ENCODE peak calls at places on chromosomes 16 and 17, in six cellular contexts. Y is effector memory CD4-positive, alpha-beta T cell; K is GM04503; D is cardiac fibroblast; X is stimulated activated CD8-positive, alpha-beta memory T cell treated with anti-CD3 and anti-CD28 coated beads, Interleukin-4, amount 100 ng/mL, for 24 hours; A is Right ventricle myocardium superior. E is an unnamed sample.

GRCh38 chr16:69848635-69849545 is 86.8 kb downstream of the WWP2 start:
- DNase-seq in D (peak), A (peak), K (peak), X (no peak), Y (no peak), E (no peak)

GRCh38 chr17:39813631-39814030 is 50.5 kb downstream of the IKZF3 start:
- DNase-seq in X (peak), D (no peak), A (no peak), K (no peak), Y (peak), E (no peak)

GRCh38 chr16:57084257-57084770 is 8.1 kb upstream of the CPNE2 start:
- DNase-seq in K (no peak), Y (peak), D (peak), A (peak), X (peak), E (peak)

GRCh38 chr17:57466042-57466471 is 209.7 kb downstream of the MSI2 start:
- DNase-seq in A (no peak), X (no peak), D (no peak), Y (no peak), K (no peak), E (no peak)

GRCh38 chr17:42045719-42046118 is 4.7 kb downstream of the C17orf113 start:
- DNase-seq in Y (no peak), D (no peak), K (no peak), A (no peak), X (no peak), E (no peak)

GRCh38 chr16:5836979-5837670 is 739.5 kb upstream of the EEF2KMT start:
- DNase-seq in X (no peak), K (no peak), D (no peak), A (no peak), Y (no peak), E (no peak)

GRCh38 chr16:4693956-4694663 is 748 bp downstream of the NUDT16L1 start:
- DNase-seq in A (peak), X (peak), Y (peak), K (no peak), D (peak), E (no peak)

GRCh38 chr17:81498953-81499600 is 13.5 kb downstream of the ACTG1 start:
- DNase-seq in Y (no peak), D (no peak), A (no peak), X (no peak), K (no peak), E (no peak)

GRCh38 chr17:31224366-31224765 is 72.7 kb downstream of the OMG start:
- DNase-seq in X (no peak), Y (no peak), D (no peak), K (no peak), A (no peak), E (no peak)

GRCh38 chr16:66662445-66663194 is 33.9 kb downstream of the CMTM4 start:
- DNase-seq in X (no peak), K (no peak), D (peak), A (no peak), Y (no peak), E (no peak)

GRCh38 chr17:1181769-1182137 is 2.0 kb upstream of the ABR start:
- DNase-seq in Y (no peak), D (peak), K (no peak), A (no peak), X (no peak), E (no peak)

GRCh38 chr16:48818257-48818656 is 208.3 kb upstream of the N4BP1 start:
- DNase-seq in A (no peak), K (no peak), X (no peak), Y (no peak), D (no peak), E (no peak)

GRCh38 chr17:2549392-2550211 is 37.9 kb upstream of the METTL16 start:
- DNase-seq in K (no peak), X (no peak), D (no peak), A (no peak), Y (no peak), E (no peak)

GRCh38 chr17:40448639-40449261 is 5.5 kb downstream of the IGFBP4 start:
- DNase-seq in X (no peak), A (no peak), Y (no peak), D (peak), K (no peak), E (no peak)

GRCh38 chr17:66629762-66630161 is 205.2 kb upstream of the CACNG5 start:
- DNase-seq in A (no peak), Y (no peak), D (no peak), K (no peak), X (no peak), E (no peak)

GRCh38 chr17:81509687-81510523 is 2.7 kb downstream of the ACTG1 start:
- DNase-seq in X (no peak), D (no peak), Y (no peak), A (no peak), K (no peak), E (no peak)

GRCh38 chr17:16991349-16992009 is 19.6 kb upstream of the TNFRSF13B start:
- DNase-seq in X (peak), Y (peak), D (peak), K (no peak), A (peak), E (no peak)